ENCODE peak calls at places on chromosome 7, in five cellular contexts. L is OCI-LY7, J is fibroblast of villous mesenchyme, I is foreskin fibroblast, T is lower lobe of right lung. Q is an unnamed sample.

GRCh38 chr7:114086906-114087651 is 168.3 kb upstream of the PPP1R3A start:
- DNase-seq in I (peak), J (peak), T (peak), L (no peak), Q (peak)

GRCh38 chr7:37510043-37510634 is 61.5 kb upstream of the ELMO1 start:
- DNase-seq in L (peak), T (no peak), I (no peak), J (no peak), Q (peak)

GRCh38 chr7:120931243-120931642 is 19.3 kb upstream of the ING3 start:
- DNase-seq in J (no peak), T (no peak), L (no peak), I (no peak), Q (peak)

GRCh38 chr7:56026538-56026937 is 24.7 kb downstream of the PSPH start:
- DNase-seq in J (no peak), L (no peak), T (no peak), I (no peak), Q (no peak)

GRCh38 chr7:97022451-97023306 is 2.0 kb downstream of the DLX5 start:
- DNase-seq in L (no peak), J (no peak), T (no peak), I (no peak), Q (no peak)

GRCh38 chr7:97732567-97733275 is 835 bp downstream of the TAC1 start:
- DNase-seq in T (no peak), I (no peak), J (no peak), L (no peak), Q (no peak)

GRCh38 chr7:44325181-44325671 is at the start of gene CAMK2B:
- DNase-seq in T (no peak), I (no peak), J (no peak), L (no peak), Q (no peak)

GRCh38 chr7:77837275-77837674 is 38.7 kb downstream of the PHTF2 start:
- DNase-seq in J (no peak), L (no peak), T (no peak), I (no peak), Q (no peak)

GRCh38 chr7:36639826-36640225 is 84.5 kb downstream of the AOAH start:
- DNase-seq in L (no peak), J (no peak), I (no peak), T (no peak), Q (no peak)

GRCh38 chr7:13508586-13508985 is 480.9 kb downstream of the ETV1 start:
- DNase-seq in T (no peak), J (no peak), I (peak), L (no peak), Q (no peak)

GRCh38 chr7:11252705-11253272 is 279.1 kb downstream of the PHF14 start:
- DNase-seq in L (no peak), J (no peak), I (no peak), T (no peak), Q (no peak)

GRCh38 chr7:108316708-108317107 is 139.5 kb downstream of the NRCAM start:
- DNase-seq in I (no peak), T (no peak), J (no peak), L (no peak), Q (no peak)

GRCh38 chr7:144820557-144820956 is 15.3 kb downstream of the TPK1 start:
- DNase-seq in I (no peak), L (no peak), J (no peak), T (no peak), Q (no peak)

DNA sequence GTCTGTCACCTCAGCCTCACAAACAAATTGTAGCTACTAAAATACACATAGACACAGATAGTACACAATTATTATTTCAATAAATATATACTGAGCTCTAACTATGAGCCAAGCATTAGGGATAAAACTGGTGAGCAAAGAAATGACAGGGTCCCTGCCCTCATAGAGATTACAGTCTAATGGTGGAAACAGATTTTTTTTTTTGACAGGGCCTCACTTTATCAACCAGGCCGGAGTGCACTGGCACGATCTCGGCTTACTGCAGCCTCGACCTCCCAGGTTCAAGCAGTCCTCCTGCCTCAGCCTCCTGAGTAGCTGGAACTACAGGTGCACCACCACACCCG is 695 bp upstream of the RBM28 start:
- DNase-seq in T (no peak), I (no peak), J (no peak), L (no peak), Q (no peak)
- H3K4me3 ChIP-seq in T (peak), I (no peak), J (no peak), L (no peak), Q (no peak)

GRCh38 chr7:155803418-155804376 is 8.6 kb downstream of the SHH start:
- DNase-seq in L (no peak), I (no peak), J (no peak), T (peak), Q (no peak)
- H3K4me3 ChIP-seq in L (no peak), I (peak), J (peak), T (peak), Q (peak)

GRCh38 chr7:601573-602340 is 82.1 kb upstream of the PDGFA start:
- DNase-seq in I (no peak), T (peak), L (no peak), J (no peak), Q (peak)
- H3K4me3 ChIP-seq in I (no peak), T (peak), L (no peak), J (no peak), Q (no peak)

DNA sequence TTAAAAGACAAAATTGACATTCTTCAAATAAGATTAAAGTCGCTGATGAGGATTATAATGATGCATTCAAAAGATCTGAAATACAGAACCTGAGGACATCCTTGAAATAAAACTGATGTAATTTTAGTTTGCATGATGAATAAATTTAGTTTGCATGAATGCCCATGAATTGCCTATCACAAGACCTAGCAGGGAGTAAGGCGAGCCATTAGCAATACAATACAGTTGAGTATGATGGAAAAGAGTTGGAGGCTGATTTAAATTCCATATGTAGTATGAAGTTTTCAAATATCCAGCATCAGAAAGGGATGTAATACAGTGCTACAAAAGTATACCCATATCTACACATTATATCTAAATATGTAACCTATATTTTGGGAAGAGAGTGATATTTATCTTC is 321.3 kb downstream of the CACNA2D1 start:
- DNase-seq in J (no peak), L (no peak), T (no peak), I (no peak), Q (no peak)
- H3K4me3 ChIP-seq in J (no peak), L (no peak), T (no peak), I (no peak), Q (no peak)

GRCh38 chr7:26155531-26156375 is 3.8 kb downstream of the NFE2L3 start:
- DNase-seq in T (no peak), J (peak), L (no peak), I (peak), Q (no peak)
- H3K4me3 ChIP-seq in T (peak), J (peak), L (peak), I (peak), Q (no peak)

GRCh38 chr7:158407581-158408331 is 179.9 kb downstream of the PTPRN2 start:
- DNase-seq in L (peak), T (no peak), I (peak), J (peak), Q (peak)
- H3K4me3 ChIP-seq in L (no peak), T (no peak), I (no peak), J (no peak), Q (no peak)

GRCh38 chr7:137547477-137547876 is 203.9 kb upstream of the PTN start:
- DNase-seq in I (no peak), J (no peak), T (no peak), L (no peak), Q (peak)

GRCh38 chr7:137546671-137547070 is 203.1 kb upstream of the PTN start:
- DNase-seq in I (no peak), T (no peak), L (no peak), J (peak), Q (peak)

GRCh38 chr7:137545059-137545730 is 201.7 kb upstream of the PTN start:
- DNase-seq in L (no peak), J (peak), T (no peak), I (no peak), Q (peak)

GRCh38 chr7:137544450-137545058 is 201.0 kb upstream of the PTN start:
- DNase-seq in I (no peak), T (no peak), L (no peak), J (peak), Q (no peak)

DNA sequence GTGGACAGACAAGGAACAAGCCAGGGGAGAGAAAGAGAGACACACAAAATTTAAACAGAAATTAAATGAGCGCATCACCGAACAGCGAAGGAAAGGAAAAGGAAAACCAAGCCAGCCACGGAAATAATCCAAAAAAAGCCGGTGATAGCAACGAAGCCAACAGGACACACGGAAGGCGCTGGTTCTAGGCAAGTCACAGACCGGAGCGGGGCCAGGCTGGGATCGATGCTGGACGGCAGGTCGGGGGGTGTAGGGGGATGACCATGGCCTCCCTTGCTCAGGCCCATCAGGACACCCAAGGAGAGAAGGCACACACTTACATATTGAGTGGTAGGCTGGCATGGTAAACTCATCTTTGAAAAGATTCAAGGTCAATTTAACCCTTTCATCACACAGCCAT is 202.5 kb upstream of the PTN start:
- DNase-seq in I (no peak), L (no peak), J (no peak), T (no peak), Q (no peak)
- H3K4me3 ChIP-seq in I (no peak), L (no peak), J (no peak), T (no peak), Q (no peak)

DNA sequence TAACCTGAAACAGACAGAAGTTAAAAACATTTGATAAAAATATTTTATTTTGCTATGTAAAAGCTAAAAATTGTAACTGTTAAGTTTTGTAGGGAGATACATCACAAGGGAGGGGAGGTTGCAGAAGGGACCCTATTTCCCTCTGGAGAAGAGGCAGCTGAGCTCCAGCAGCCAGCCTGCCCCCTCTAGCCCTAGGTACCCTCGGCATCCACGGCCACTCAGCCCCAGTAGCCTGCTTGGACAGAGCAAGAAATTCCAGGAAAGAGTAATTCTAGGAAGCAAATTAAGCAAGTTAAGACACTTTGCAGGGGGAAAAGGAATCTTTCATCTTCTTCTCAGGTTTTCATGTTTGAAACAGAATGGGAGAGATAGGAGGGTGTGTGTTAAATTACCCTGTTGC is 5.8 kb downstream of the SGCE start:
- DNase-seq in I (no peak), L (no peak), J (no peak), T (no peak), Q (no peak)
- H3K4me3 ChIP-seq in I (no peak), L (no peak), J (no peak), T (no peak), Q (no peak)

GRCh38 chr7:24916463-24917040 is 63.4 kb downstream of the OSBPL3 start:
- DNase-seq in L (no peak), T (no peak), J (no peak), I (no peak), Q (peak)
- H3K4me3 ChIP-seq in L (no peak), T (no peak), J (no peak), I (no peak), Q (no peak)

GRCh38 chr7:26292768-26293560 is 1.3 kb downstream of the SNX10 start:
- DNase-seq in T (peak), I (no peak), J (no peak), L (peak), Q (no peak)

GRCh38 chr7:26293569-26294308 is 2.1 kb downstream of the SNX10 start:
- DNase-seq in T (no peak), I (no peak), L (peak), J (no peak), Q (no peak)

GRCh38 chr7:26295015-26295414 is 3.4 kb downstream of the SNX10 start:
- DNase-seq in T (no peak), L (no peak), J (no peak), I (no peak), Q (no peak)

GRCh38 chr7:26291699-26292538 is at the start of gene SNX10:
- DNase-seq in J (no peak), I (no peak), T (peak), L (peak), Q (no peak)

DNA sequence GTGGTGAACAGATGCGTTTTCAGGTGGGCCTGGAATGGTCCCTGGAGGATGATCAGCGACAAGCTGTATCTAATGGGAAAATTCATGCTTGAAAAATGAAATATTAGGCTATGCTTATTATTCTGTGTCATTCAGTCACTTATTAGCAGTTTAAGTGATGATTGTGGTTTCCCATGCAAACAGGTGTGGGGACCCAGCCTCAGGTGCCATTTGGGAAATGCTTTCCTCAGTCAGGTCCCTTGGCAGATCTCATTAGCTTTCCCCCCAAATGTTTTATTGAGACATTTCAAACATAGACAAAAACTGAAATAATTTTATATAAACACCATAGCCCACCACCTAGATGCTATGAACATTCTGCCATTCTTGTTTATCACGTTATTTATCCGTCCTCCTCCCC is 411 bp upstream of the SNX10 start:
- DNase-seq in I (no peak), T (no peak), L (no peak), J (no peak), Q (no peak)
- H3K4me3 ChIP-seq in I (no peak), T (peak), L (peak), J (peak), Q (peak)